ENCODE peak calls at places on chromosome 20, in seven cellular contexts. Y, E, F, S, U, N and R are unnamed samples.

GRCh38 chr20:7302256-7302655 is 534.8 kb downstream of the BMP2 start:
- DNase-seq in Y (no peak), E (peak), F (no peak), S (peak), U (no peak), N (no peak), R (no peak)

GRCh38 chr20:49228676-49229075 is 9.5 kb downstream of the DDX27 start:
- DNase-seq in Y (no peak), E (no peak), F (no peak), S (no peak), U (no peak), N (no peak), R (no peak)

GRCh38 chr20:32509639-32510066 is 75.5 kb downstream of the NOL4L start:
- DNase-seq in Y (no peak), E (peak), F (no peak), S (no peak), U (no peak), N (no peak), R (peak)

GRCh38 chr20:10362674-10363073 is 71.3 kb downstream of the MKKS start:
- DNase-seq in Y (no peak), E (no peak), F (no peak), S (no peak), U (no peak), N (no peak), R (no peak)

GRCh38 chr20:34710861-34711574 is 6.9 kb downstream of the TP53INP2 start:
- DNase-seq in Y (no peak), E (no peak), F (no peak), S (no peak), U (no peak), N (no peak), R (no peak)

GRCh38 chr20:25040438-25040831 is 17.5 kb downstream of the ACSS1 start:
- DNase-seq in Y (no peak), E (no peak), F (peak), S (peak), U (peak), N (no peak), R (no peak)

GRCh38 chr20:32516583-32516982 is 68.5 kb downstream of the NOL4L start:
- DNase-seq in Y (no peak), E (no peak), F (no peak), S (no peak), U (no peak), N (no peak), R (no peak)

GRCh38 chr20:12969071-12969669 is 39.6 kb upstream of the SPTLC3 start:
- DNase-seq in Y (no peak), E (no peak), F (no peak), S (no peak), U (no peak), N (no peak), R (no peak)

GRCh38 chr20:50449789-50450492 is 60.2 kb upstream of the PTPN1 start:
- DNase-seq in Y (no peak), E (no peak), F (no peak), S (no peak), U (no peak), N (no peak), R (no peak)

GRCh38 chr20:38143238-38143645 is 21.8 kb downstream of the TGM2 start:
- DNase-seq in Y (no peak), E (no peak), F (no peak), S (peak), U (no peak), N (no peak), R (no peak)

GRCh38 chr20:40786336-40786735 is 97.3 kb upstream of the MAFB start:
- DNase-seq in Y (no peak), E (peak), F (no peak), S (no peak), U (no peak), N (no peak), R (no peak)

GRCh38 chr20:24836900-24837299 is 112.2 kb upstream of the CST7 start:
- DNase-seq in Y (no peak), E (peak), F (no peak), S (no peak), U (no peak), N (no peak), R (no peak)

GRCh38 chr20:31856516-31856915 is 11.1 kb upstream of the FOXS1 start:
- DNase-seq in Y (no peak), E (no peak), F (no peak), S (no peak), U (no peak), N (no peak), R (no peak)

GRCh38 chr20:53738039-53738944 is 144.7 kb upstream of the ZNF217 start:
- DNase-seq in Y (peak), E (peak), F (peak), S (peak), U (peak), N (no peak), R (no peak)

GRCh38 chr20:44835661-44836221 is 25.4 kb upstream of the RIMS4 start:
- DNase-seq in Y (no peak), E (no peak), F (no peak), S (no peak), U (no peak), N (no peak), R (no peak)

GRCh38 chr20:8116067-8116811 is 15.8 kb upstream of the PLCB1 start:
- DNase-seq in Y (no peak), E (no peak), F (no peak), S (no peak), U (no peak), N (no peak), R (peak)

GRCh38 chr20:2379511-2380229 is 1.0 kb upstream of the TGM6 start:
- DNase-seq in Y (peak), E (no peak), F (no peak), S (no peak), U (no peak), N (no peak), R (no peak)

GRCh38 chr20:2172305-2173175 is 70.9 kb downstream of the STK35 start:
- DNase-seq in Y (peak), E (peak), F (peak), S (peak), U (peak), N (peak), R (peak)

GRCh38 chr20:2005831-2006426 is 12.1 kb upstream of the PDYN start:
- DNase-seq in Y (peak), E (peak), F (peak), S (peak), U (peak), N (peak), R (peak)

GRCh38 chr20:25587536-25587935 is 2.2 kb upstream of the NINL start:
- DNase-seq in Y (no peak), E (no peak), F (no peak), S (no peak), U (no peak), N (no peak), R (no peak)

GRCh38 chr20:57189713-57190112 is 76.7 kb downstream of the BMP7 start:
- DNase-seq in Y (no peak), E (no peak), F (no peak), S (no peak), U (no peak), N (no peak), R (no peak)

GRCh38 chr20:43590036-43590391 is 723 bp upstream of the IFT52 start:
- DNase-seq in Y (no peak), E (peak), F (no peak), S (no peak), U (peak), N (no peak), R (no peak)

GRCh38 chr20:23246682-23247664 is 103.6 kb upstream of the NXT1 start:
- DNase-seq in Y (no peak), E (no peak), F (peak), S (no peak), U (peak), N (no peak), R (no peak)

GRCh38 chr20:38230957-38231785 is 29.4 kb downstream of the KIAA1755 start:
- DNase-seq in Y (no peak), E (no peak), F (no peak), S (peak), U (no peak), N (no peak), R (no peak)

GRCh38 chr20:17610566-17611289 is 40.9 kb downstream of the DSTN start:
- DNase-seq in Y (no peak), E (peak), F (peak), S (peak), U (no peak), N (no peak), R (peak)

GRCh38 chr20:25055711-25056492 is 2.0 kb downstream of the ACSS1 start:
- DNase-seq in Y (no peak), E (no peak), F (peak), S (no peak), U (peak), N (no peak), R (peak)

GRCh38 chr20:48658505-48658904 is 169.3 kb downstream of the PREX1 start:
- DNase-seq in Y (no peak), E (no peak), F (no peak), S (no peak), U (no peak), N (no peak), R (no peak)

GRCh38 chr20:41664584-41664983 is 46.4 kb upstream of the CHD6 start:
- DNase-seq in Y (peak), E (no peak), F (no peak), S (no peak), U (no peak), N (peak), R (peak)

GRCh38 chr20:34691838-34692237 is 12.3 kb upstream of the TP53INP2 start:
- DNase-seq in Y (no peak), E (no peak), F (no peak), S (no peak), U (no peak), N (no peak), R (no peak)

GRCh38 chr20:44643596-44644383 is 7.7 kb downstream of the ADA start:
- DNase-seq in Y (peak), E (peak), F (peak), S (peak), U (peak), N (no peak), R (peak)

DNA sequence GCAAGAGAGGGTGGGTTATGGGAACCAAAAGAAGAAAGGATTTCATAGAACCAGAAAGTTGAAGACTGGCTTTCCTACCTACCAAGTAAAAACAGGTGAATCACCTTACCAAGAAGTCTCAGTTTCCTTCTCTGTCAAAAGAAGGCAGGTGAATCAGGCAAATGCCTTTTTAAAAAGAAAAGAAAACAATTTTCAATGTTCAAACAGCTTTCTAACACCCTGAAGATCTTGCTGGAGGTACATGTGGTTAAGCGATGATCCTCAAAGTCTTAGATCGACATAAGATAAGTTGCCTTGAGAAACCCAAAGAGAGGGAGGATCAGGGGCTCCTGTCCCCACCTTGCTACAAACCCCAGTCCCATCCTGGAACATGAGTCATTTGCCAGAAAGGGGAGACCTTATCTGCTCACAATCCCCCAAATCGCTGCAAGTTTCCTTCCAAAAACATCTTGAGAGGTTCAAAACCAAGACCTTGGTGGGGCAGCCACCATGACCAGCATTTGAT is 71.6 kb downstream of the NFATC2 start:
- DNase-seq in Y (no peak), E (no peak), F (no peak), S (no peak), U (peak), N (no peak), R (no peak)
- H3K27ac ChIP-seq in Y (no peak), E (no peak), F (no peak), S (no peak), U (no peak), N (no peak), R (no peak)

GRCh38 chr20:5705827-5706226 is 44.4 kb upstream of the SHLD1 start:
- DNase-seq in Y (no peak), E (no peak), F (no peak), S (no peak), U (no peak), N (no peak), R (no peak)

GRCh38 chr20:5703542-5704215 is 46.5 kb upstream of the SHLD1 start:
- DNase-seq in Y (no peak), E (no peak), F (no peak), S (no peak), U (no peak), N (no peak), R (peak)

GRCh38 chr20:5710551-5710950 is 39.6 kb upstream of the SHLD1 start:
- DNase-seq in Y (no peak), E (no peak), F (no peak), S (no peak), U (no peak), N (no peak), R (no peak)

DNA sequence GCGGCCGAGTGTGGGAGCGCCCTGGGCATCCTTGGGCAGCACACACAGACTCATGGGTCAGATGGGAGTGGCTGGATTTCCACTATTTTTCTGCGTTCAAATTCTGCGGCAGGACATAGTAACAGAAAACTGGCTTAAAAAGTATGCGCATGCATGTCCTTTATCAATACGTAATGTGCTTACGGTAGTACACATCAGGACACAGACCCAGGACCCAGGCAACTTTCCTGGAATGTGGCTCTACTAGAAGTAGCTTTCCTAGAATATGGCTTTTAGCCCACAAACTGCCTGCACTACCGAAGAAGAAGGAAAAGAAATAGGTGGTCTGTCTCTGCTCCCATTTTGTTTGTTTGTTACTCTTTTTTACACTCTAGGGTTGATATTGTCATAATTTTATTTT is 43.4 kb upstream of the SHLD1 start:
- DNase-seq in Y (no peak), E (no peak), F (no peak), S (no peak), U (no peak), N (no peak), R (no peak)
- H3K27ac ChIP-seq in Y (no peak), E (no peak), F (no peak), S (no peak), U (no peak), N (no peak), R (no peak)

GRCh38 chr20:59425572-59425971 is 125.2 kb downstream of the EDN3 start:
- DNase-seq in Y (no peak), E (no peak), F (no peak), S (no peak), U (no peak), N (no peak), R (no peak)
- H3K27ac ChIP-seq in Y (no peak), E (no peak), F (no peak), S (no peak), U (no peak), N (no peak), R (no peak)

DNA sequence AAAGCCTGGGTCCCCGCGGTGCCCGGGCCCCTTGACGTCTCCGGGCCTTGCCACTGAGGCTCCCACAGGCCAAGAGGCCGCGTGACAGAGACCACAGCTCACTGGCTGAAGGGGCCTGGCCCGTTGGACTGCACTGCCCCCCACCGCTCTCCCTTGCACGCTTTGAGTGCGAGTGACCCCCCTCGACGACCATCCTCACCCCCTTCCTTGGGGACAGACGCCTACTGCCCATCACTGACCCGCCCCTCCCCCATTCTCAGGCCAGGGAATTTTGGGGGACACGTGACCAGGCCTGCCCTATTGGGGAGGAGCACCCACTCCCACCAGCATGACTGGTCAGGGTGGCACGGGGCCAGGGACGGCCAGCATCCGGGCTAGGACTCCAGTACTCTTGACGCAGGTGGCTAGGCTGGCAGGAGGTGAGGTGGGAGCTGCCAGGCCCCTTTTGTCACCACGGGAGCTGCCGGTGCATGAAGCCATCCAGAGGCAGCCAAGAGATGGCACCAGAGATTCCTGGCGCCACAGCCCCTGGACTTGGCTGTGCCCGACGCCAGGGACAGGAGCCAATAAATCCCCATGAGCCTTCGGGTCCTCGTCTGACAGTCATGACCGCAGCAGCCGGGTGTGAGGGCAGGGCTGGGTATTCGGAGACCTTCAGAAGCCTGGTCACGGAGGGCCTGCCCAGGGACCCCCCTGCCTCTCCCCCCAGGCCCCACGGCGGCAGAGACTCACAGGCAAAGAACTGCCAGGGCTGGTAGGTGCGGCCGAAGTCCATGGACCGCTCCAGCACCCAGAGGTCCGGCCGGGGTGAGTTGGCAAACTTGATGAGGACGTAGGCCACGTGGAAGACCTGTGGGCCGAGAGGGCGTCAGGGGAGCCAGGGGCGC is 14.5 kb downstream of the LAMA5 start:
- DNase-seq in Y (peak), E (no peak), F (peak), S (peak), U (no peak), N (no peak), R (no peak)
- H3K27ac ChIP-seq in Y (no peak), E (no peak), F (peak), S (no peak), U (no peak), N (peak), R (no peak)

GRCh38 chr20:47362361-47363219 is 6.1 kb upstream of the ZMYND8 start:
- DNase-seq in Y (no peak), E (no peak), F (no peak), S (no peak), U (no peak), N (no peak), R (no peak)
- H3K27ac ChIP-seq in Y (no peak), E (peak), F (peak), S (no peak), U (peak), N (no peak), R (no peak)